ENCODE peak calls at places on chromosome 10, in eight cellular contexts. One of them, this sample, is unnamed.

GRCh38 chr10:42992156-42992956 is 84.5 kb upstream of the RET start:
- DNase-seq in NCI-H345: no peak
- DNase-seq in glutamatergic neuron: no peak
- DNase-seq in activated CD8-positive, alpha-beta memory T cell treated with anti-CD3 and anti-CD28 coated beads, Interleukin-2, amount 10 ng/mL, durations not matched to agents 7 days and 5 days: no peak
- DNase-seq in aorta: no peak
- DNase-seq in stimulated activated CD8-positive, alpha-beta memory T cell treated with anti-CD3 and anti-CD28 coated beads, Interleukin-2, amount 100 ng/mL, for 1 hour: no peak
- DNase-seq in hypothalamus: no peak
- DNase-seq in activated naive CD4-positive, alpha-beta T cell treated with Interleukin-2 at 50 U/mL for 16 hours: no peak
- DNase-seq in this sample: no peak

GRCh38 chr10:121284952-121285351 is 313.3 kb downstream of the FGFR2 start:
- DNase-seq in glutamatergic neuron: no peak
- DNase-seq in hypothalamus: no peak
- DNase-seq in aorta: no peak
- DNase-seq in activated CD8-positive, alpha-beta memory T cell treated with anti-CD3 and anti-CD28 coated beads, Interleukin-2, amount 10 ng/mL, durations not matched to agents 7 days and 5 days: no peak
- DNase-seq in NCI-H345: no peak
- DNase-seq in activated naive CD4-positive, alpha-beta T cell treated with Interleukin-2 at 50 U/mL for 16 hours: no peak
- DNase-seq in stimulated activated CD8-positive, alpha-beta memory T cell treated with anti-CD3 and anti-CD28 coated beads, Interleukin-2, amount 100 ng/mL, for 1 hour: no peak
- DNase-seq in this sample: no peak

GRCh38 chr10:69800109-69800508 is 1.6 kb upstream of the COL13A1 start:
- DNase-seq in aorta: no peak
- DNase-seq in stimulated activated CD8-positive, alpha-beta memory T cell treated with anti-CD3 and anti-CD28 coated beads, Interleukin-2, amount 100 ng/mL, for 1 hour: no peak
- DNase-seq in activated naive CD4-positive, alpha-beta T cell treated with Interleukin-2 at 50 U/mL for 16 hours: no peak
- DNase-seq in glutamatergic neuron: peak; percentile 59
- DNase-seq in NCI-H345: no peak
- DNase-seq in activated CD8-positive, alpha-beta memory T cell treated with anti-CD3 and anti-CD28 coated beads, Interleukin-2, amount 10 ng/mL, durations not matched to agents 7 days and 5 days: no peak
- DNase-seq in hypothalamus: no peak
- DNase-seq in this sample: no peak

GRCh38 chr10:36344240-36344639 is 702.1 kb upstream of the FZD8 start:
- DNase-seq in activated CD8-positive, alpha-beta memory T cell treated with anti-CD3 and anti-CD28 coated beads, Interleukin-2, amount 10 ng/mL, durations not matched to agents 7 days and 5 days: no peak
- DNase-seq in aorta: no peak
- DNase-seq in glutamatergic neuron: no peak
- DNase-seq in stimulated activated CD8-positive, alpha-beta memory T cell treated with anti-CD3 and anti-CD28 coated beads, Interleukin-2, amount 100 ng/mL, for 1 hour: no peak
- DNase-seq in activated naive CD4-positive, alpha-beta T cell treated with Interleukin-2 at 50 U/mL for 16 hours: no peak
- DNase-seq in hypothalamus: no peak
- DNase-seq in NCI-H345: no peak
- DNase-seq in this sample: no peak

GRCh38 chr10:79392020-79392398 is 44.7 kb downstream of the PPIF start:
- DNase-seq in aorta: no peak
- DNase-seq in hypothalamus: no peak
- DNase-seq in glutamatergic neuron: no peak
- DNase-seq in NCI-H345: no peak
- DNase-seq in activated naive CD4-positive, alpha-beta T cell treated with Interleukin-2 at 50 U/mL for 16 hours: no peak
- DNase-seq in stimulated activated CD8-positive, alpha-beta memory T cell treated with anti-CD3 and anti-CD28 coated beads, Interleukin-2, amount 100 ng/mL, for 1 hour: no peak
- DNase-seq in activated CD8-positive, alpha-beta memory T cell treated with anti-CD3 and anti-CD28 coated beads, Interleukin-2, amount 10 ng/mL, durations not matched to agents 7 days and 5 days: no peak
- DNase-seq in this sample: no peak

GRCh38 chr10:6659451-6659850 is 79.4 kb upstream of the PRKCQ start:
- DNase-seq in activated CD8-positive, alpha-beta memory T cell treated with anti-CD3 and anti-CD28 coated beads, Interleukin-2, amount 10 ng/mL, durations not matched to agents 7 days and 5 days: no peak
- DNase-seq in NCI-H345: no peak
- DNase-seq in glutamatergic neuron: no peak
- DNase-seq in activated naive CD4-positive, alpha-beta T cell treated with Interleukin-2 at 50 U/mL for 16 hours: no peak
- DNase-seq in aorta: no peak
- DNase-seq in stimulated activated CD8-positive, alpha-beta memory T cell treated with anti-CD3 and anti-CD28 coated beads, Interleukin-2, amount 100 ng/mL, for 1 hour: no peak
- DNase-seq in hypothalamus: no peak
- DNase-seq in this sample: no peak

GRCh38 chr10:621981-622740 is 67.3 kb downstream of the DIP2C start:
- DNase-seq in aorta: no peak
- DNase-seq in activated naive CD4-positive, alpha-beta T cell treated with Interleukin-2 at 50 U/mL for 16 hours: no peak
- DNase-seq in glutamatergic neuron: no peak
- DNase-seq in activated CD8-positive, alpha-beta memory T cell treated with anti-CD3 and anti-CD28 coated beads, Interleukin-2, amount 10 ng/mL, durations not matched to agents 7 days and 5 days: no peak
- DNase-seq in hypothalamus: no peak
- DNase-seq in NCI-H345: no peak
- DNase-seq in stimulated activated CD8-positive, alpha-beta memory T cell treated with anti-CD3 and anti-CD28 coated beads, Interleukin-2, amount 100 ng/mL, for 1 hour: no peak
- DNase-seq in this sample: no peak

GRCh38 chr10:43524434-43525247 is 49.8 kb downstream of the ZNF239 start:
- DNase-seq in aorta: no peak
- DNase-seq in hypothalamus: no peak
- DNase-seq in stimulated activated CD8-positive, alpha-beta memory T cell treated with anti-CD3 and anti-CD28 coated beads, Interleukin-2, amount 100 ng/mL, for 1 hour: no peak
- DNase-seq in glutamatergic neuron: no peak
- DNase-seq in NCI-H345: no peak
- DNase-seq in activated naive CD4-positive, alpha-beta T cell treated with Interleukin-2 at 50 U/mL for 16 hours: no peak
- DNase-seq in activated CD8-positive, alpha-beta memory T cell treated with anti-CD3 and anti-CD28 coated beads, Interleukin-2, amount 10 ng/mL, durations not matched to agents 7 days and 5 days: no peak
- DNase-seq in this sample: no peak

GRCh38 chr10:129972145-129972965 is 8.3 kb upstream of the EBF3 start:
- DNase-seq in aorta: no peak
- DNase-seq in activated naive CD4-positive, alpha-beta T cell treated with Interleukin-2 at 50 U/mL for 16 hours: no peak
- DNase-seq in activated CD8-positive, alpha-beta memory T cell treated with anti-CD3 and anti-CD28 coated beads, Interleukin-2, amount 10 ng/mL, durations not matched to agents 7 days and 5 days: no peak
- DNase-seq in stimulated activated CD8-positive, alpha-beta memory T cell treated with anti-CD3 and anti-CD28 coated beads, Interleukin-2, amount 100 ng/mL, for 1 hour: no peak
- DNase-seq in glutamatergic neuron: peak; percentile 45
- DNase-seq in NCI-H345: no peak
- DNase-seq in hypothalamus: no peak
- DNase-seq in this sample: no peak

GRCh38 chr10:93541402-93542357 is 24.8 kb upstream of the FFAR4 start:
- DNase-seq in hypothalamus: no peak
- DNase-seq in stimulated activated CD8-positive, alpha-beta memory T cell treated with anti-CD3 and anti-CD28 coated beads, Interleukin-2, amount 100 ng/mL, for 1 hour: no peak
- DNase-seq in activated naive CD4-positive, alpha-beta T cell treated with Interleukin-2 at 50 U/mL for 16 hours: peak; percentile 21
- DNase-seq in glutamatergic neuron: peak; percentile 73
- DNase-seq in activated CD8-positive, alpha-beta memory T cell treated with anti-CD3 and anti-CD28 coated beads, Interleukin-2, amount 10 ng/mL, durations not matched to agents 7 days and 5 days: no peak
- DNase-seq in NCI-H345: peak; percentile 33
- DNase-seq in aorta: peak; percentile 88
- DNase-seq in this sample: no peak

GRCh38 chr10:129417882-129418281 is 49.2 kb upstream of the MGMT start:
- DNase-seq in activated naive CD4-positive, alpha-beta T cell treated with Interleukin-2 at 50 U/mL for 16 hours: no peak
- DNase-seq in glutamatergic neuron: no peak
- DNase-seq in NCI-H345: no peak
- DNase-seq in activated CD8-positive, alpha-beta memory T cell treated with anti-CD3 and anti-CD28 coated beads, Interleukin-2, amount 10 ng/mL, durations not matched to agents 7 days and 5 days: no peak
- DNase-seq in aorta: no peak
- DNase-seq in hypothalamus: no peak
- DNase-seq in stimulated activated CD8-positive, alpha-beta memory T cell treated with anti-CD3 and anti-CD28 coated beads, Interleukin-2, amount 100 ng/mL, for 1 hour: no peak
- DNase-seq in this sample: no peak

GRCh38 chr10:62903828-62904227 is 87.7 kb upstream of the EGR2 start:
- DNase-seq in activated CD8-positive, alpha-beta memory T cell treated with anti-CD3 and anti-CD28 coated beads, Interleukin-2, amount 10 ng/mL, durations not matched to agents 7 days and 5 days: no peak
- DNase-seq in activated naive CD4-positive, alpha-beta T cell treated with Interleukin-2 at 50 U/mL for 16 hours: no peak
- DNase-seq in stimulated activated CD8-positive, alpha-beta memory T cell treated with anti-CD3 and anti-CD28 coated beads, Interleukin-2, amount 100 ng/mL, for 1 hour: no peak
- DNase-seq in hypothalamus: no peak
- DNase-seq in aorta: no peak
- DNase-seq in NCI-H345: no peak
- DNase-seq in glutamatergic neuron: no peak
- DNase-seq in this sample: no peak

GRCh38 chr10:113326160-113327111 is 226.4 kb upstream of the HABP2 start:
- DNase-seq in stimulated activated CD8-positive, alpha-beta memory T cell treated with anti-CD3 and anti-CD28 coated beads, Interleukin-2, amount 100 ng/mL, for 1 hour: no peak
- DNase-seq in aorta: peak; percentile 93
- DNase-seq in glutamatergic neuron: peak; percentile 40
- DNase-seq in NCI-H345: no peak
- DNase-seq in activated naive CD4-positive, alpha-beta T cell treated with Interleukin-2 at 50 U/mL for 16 hours: peak; percentile 22
- DNase-seq in activated CD8-positive, alpha-beta memory T cell treated with anti-CD3 and anti-CD28 coated beads, Interleukin-2, amount 10 ng/mL, durations not matched to agents 7 days and 5 days: peak; percentile 48
- DNase-seq in hypothalamus: no peak
- DNase-seq in this sample: no peak